ENCODE peak calls at places on chromosome 22, in five cellular contexts. H is esophagus squamous epithelium, E is heart right ventricle, S is A549, X is GM12878. T is an unnamed sample.

GRCh38 chr22:48707749-48708557 is 1119.7 kb downstream of the BRD1 start:
- DNase-seq in H (no peak), X (no peak), E (no peak), S (no peak), T (no peak)

GRCh38 chr22:36977947-36978660 is 41.1 kb downstream of the TST start:
- DNase-seq in X (peak; percentile 57), E (peak; percentile 91), H (peak; percentile 42), S (peak; percentile 84), T (peak; percentile 88)

GRCh38 chr22:44351685-44352377 is 39.1 kb upstream of the SHISAL1 start:
- DNase-seq in S (peak; percentile 46), H (no peak), X (no peak), E (no peak), T (peak; percentile 93)

GRCh38 chr22:21778705-21779363 is 43.2 kb upstream of the YPEL1 start:
- DNase-seq in H (no peak), X (no peak), E (no peak), S (no peak), T (peak; percentile 80)

GRCh38 chr22:49295465-49295743 is 532.3 kb downstream of the BRD1 start:
- DNase-seq in H (no peak), E (no peak), S (no peak), X (no peak), T (no peak)

GRCh38 chr22:48580481-48580970 is 1247.1 kb downstream of the BRD1 start:
- DNase-seq in E (no peak), H (no peak), S (no peak), X (no peak), T (no peak)

GRCh38 chr22:36369004-36369921 is 18.5 kb downstream of the MYH9 start:
- DNase-seq in E (no peak), S (no peak), H (no peak), X (no peak), T (no peak)

GRCh38 chr22:38946771-38947170 is 10.6 kb upstream of the APOBEC3A start:
- DNase-seq in X (no peak), S (no peak), E (no peak), H (no peak), T (no peak)

GRCh38 chr22:35604671-35605457 is 12.3 kb downstream of the MB start:
- DNase-seq in S (no peak), H (no peak), X (no peak), E (no peak), T (peak; percentile 40)

GRCh38 chr22:18093661-18094060 is 15.9 kb downstream of the PEX26 start:
- DNase-seq in E (no peak), X (no peak), H (no peak), S (no peak), T (no peak)

GRCh38 chr22:32649515-32650200 is 151.8 kb upstream of the TIMP3 start:
- DNase-seq in X (no peak), H (no peak), S (peak; percentile 14), E (no peak), T (peak; percentile 80)

GRCh38 chr22:39474351-39474991 is 17.7 kb downstream of the MGAT3 start:
- DNase-seq in E (no peak), H (no peak), S (no peak), X (no peak), T (no peak)

GRCh38 chr22:37806409-37807338 is 1.1 kb upstream of the GCAT start:
- DNase-seq in S (peak; percentile 32), H (no peak), E (no peak), X (no peak), T (peak; percentile 56)

GRCh38 chr22:36578619-36579018 is 49.7 kb upstream of the EIF3D start:
- DNase-seq in X (no peak), E (no peak), S (no peak), H (no peak), T (no peak)

GRCh38 chr22:38120359-38121110 is 10.1 kb upstream of the BAIAP2L2 start:
- DNase-seq in S (no peak), H (no peak), E (no peak), X (no peak), T (no peak)

GRCh38 chr22:38009000-38009806 is 24.8 kb upstream of the SOX10 start:
- DNase-seq in E (no peak), X (no peak), S (no peak), H (no peak), T (no peak)

GRCh38 chr22:40703174-40703573 is 23.9 kb downstream of the MCHR1 start:
- DNase-seq in S (no peak), E (no peak), H (no peak), X (peak; percentile 41), T (no peak)

GRCh38 chr22:40263191-40263590 is 83.1 kb upstream of the ADSL start:
- DNase-seq in S (no peak), E (peak; percentile 45), X (no peak), H (no peak), T (peak; percentile 57)

GRCh38 chr22:41862160-41862529 is 29.2 kb downstream of the SREBF2 start:
- DNase-seq in E (no peak), S (no peak), H (no peak), X (peak; percentile 83), T (peak; percentile 69)

GRCh38 chr22:26585104-26585790 is 4.7 kb downstream of the TPST2 start:
- DNase-seq in E (peak; percentile 66), S (peak; percentile 22), X (no peak), H (no peak), T (peak; percentile 82)

GRCh38 chr22:48645766-48646165 is 1181.9 kb downstream of the BRD1 start:
- DNase-seq in H (no peak), S (no peak), E (no peak), X (no peak), T (no peak)

GRCh38 chr22:32991353-32992115 is 66.6 kb downstream of the SYN3 start:
- DNase-seq in X (no peak), S (no peak), H (no peak), E (no peak), T (peak; percentile 10)

GRCh38 chr22:38966379-38966700 is 8.9 kb downstream of the APOBEC3A start:
- DNase-seq in E (no peak), H (no peak), X (no peak), S (no peak), T (no peak)

GRCh38 chr22:27747396-27748256 is 53.9 kb downstream of the MN1 start:
- DNase-seq in H (no peak), X (no peak), S (no peak), E (no peak), T (no peak)

GRCh38 chr22:45884201-45885067 is 92.5 kb downstream of the WNT7B start:
- DNase-seq in H (no peak), X (no peak), S (no peak), E (peak; percentile 38), T (no peak)

GRCh38 chr22:41658869-41659268 is 29.8 kb downstream of the SNU13 start:
- DNase-seq in E (no peak), H (no peak), X (no peak), S (no peak), T (no peak)

GRCh38 chr22:44628856-44629255 is 73.1 kb upstream of the PRR5 start:
- DNase-seq in E (no peak), S (no peak), H (no peak), X (no peak), T (no peak)

GRCh38 chr22:43262990-43263644 is 76.2 kb upstream of the TTLL12 start:
- DNase-seq in X (peak; percentile 12), H (no peak), S (no peak), E (peak; percentile 13), T (peak; percentile 43)

GRCh38 chr22:45785458-45785857 is 113.8 kb downstream of the ATXN10 start:
- DNase-seq in E (no peak), X (no peak), H (no peak), S (peak; percentile 75), T (no peak)

GRCh38 chr22:38868886-38869381 is 3.1 kb downstream of the CBX6 start:
- DNase-seq in X (no peak), H (no peak), S (peak; percentile 65), E (peak; percentile 80), T (peak; percentile 63)

GRCh38 chr22:43002198-43002577 is 12.8 kb downstream of the PACSIN2 start:
- DNase-seq in S (peak; percentile 42), H (no peak), E (no peak), X (no peak), T (peak; percentile 83)

GRCh38 chr22:35582861-35583670 is 34.1 kb downstream of the MB start:
- DNase-seq in X (peak; percentile 7), E (no peak), S (peak; percentile 73), H (no peak), T (peak; percentile 73)

GRCh38 chr22:41683616-41684015 is 5.1 kb downstream of the SNU13 start:
- DNase-seq in X (no peak), E (no peak), S (no peak), H (no peak), T (no peak)

GRCh38 chr22:18010263-18010662 is 14.1 kb downstream of the MICAL3 start:
- DNase-seq in H (no peak), E (no peak), S (no peak), X (no peak), T (no peak)

GRCh38 chr22:36383110-36383581 is 4.6 kb downstream of the MYH9 start:
- DNase-seq in E (no peak), X (peak; percentile 89), S (no peak), H (no peak), T (peak; percentile 94)

GRCh38 chr22:49880281-49880680 is 26.6 kb downstream of the ZBED4 start:
- DNase-seq in X (peak; percentile 53), S (no peak), H (no peak), E (no peak), T (no peak)

GRCh38 chr22:31064369-31064768 is 16.7 kb upstream of the SMTN start:
- DNase-seq in H (no peak), S (no peak), X (no peak), E (no peak), T (no peak)
- H3K4me3 ChIP-seq in H (no peak overlapping the region), S (no peak overlapping the region), X (no peak overlapping the region), E (no peak overlapping the region), T (no peak overlapping the region)

GRCh38 chr22:20130319-20130718 is 1.3 kb upstream of the ZDHHC8 start:
- DNase-seq in H (no peak), X (no peak), E (no peak), S (no peak), T (no peak)
- TF ChIP-seq CTCF in H (peak; percentile 12), X (no peak), E (no peak), S (no peak), T (no peak)

GRCh38 chr22:19759459-19759993 is 1.1 kb upstream of the TBX1 start:
- DNase-seq in E (no peak), X (no peak), S (no peak), H (no peak), T (no peak)
- H3K4me3 ChIP-seq in E (peak overlapping the region; percentile 24), X (no peak overlapping the region), S (no peak overlapping the region), H (peak overlapping the region; percentile 5), T (no peak overlapping the region)

DNA sequence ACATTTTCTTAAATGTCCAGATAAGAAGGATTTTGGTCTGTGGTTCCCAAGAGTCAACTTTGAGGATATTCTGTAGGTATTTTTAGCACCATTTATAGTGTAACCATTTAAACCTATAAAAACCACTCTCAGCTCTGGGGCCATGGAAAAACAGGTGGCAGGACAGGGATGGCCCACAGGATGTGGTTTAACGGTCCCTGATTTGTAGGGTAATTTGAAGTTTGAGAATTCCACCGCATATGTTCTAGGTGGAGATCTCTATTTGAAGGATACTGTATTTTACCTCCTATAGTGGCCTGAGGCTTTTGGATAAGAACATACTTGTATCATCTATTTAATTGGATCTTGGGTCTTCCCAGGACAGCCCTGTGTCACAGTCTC is 62.4 kb upstream of the IGLL5 start:
- DNase-seq in H (no peak), S (no peak), E (no peak), X (no peak), T (no peak)
- TF ChIP-seq CTCF in H (no peak), S (no peak), E (no peak), X (no peak), T (no peak)